ENCODE peak calls at places on chromosome 6, in ten cellular contexts. W is fibroblast of villous mesenchyme; N is stimulated activated CD4-positive, alpha-beta T cell treated with anti-CD3 and anti-CD28 coated beads, Interleukin-1b, Interleukin-23, amount 100 ng/mL, for 48 hours; L is colonic mucosa; O is non-pigmented ciliary epithelial cell; Y is activated B cell treated with CpG ODN at 0.5 μM for 24 hours; P is WTC11; F is GM23248; R is activated gamma-delta T cell treated with Interleukin-2 at 50 U/mL for 16 hours; I is neural crest cell. Z is an unnamed sample.

GRCh38 chr6:14406616-14407343 is 289.2 kb downstream of the CD83 start:
- DNase-seq in Y (no peak), O (no peak), R (no peak), I (no peak), N (no peak), F (no peak), L (no peak), P (no peak), W (no peak), Z (no peak)

GRCh38 chr6:129032602-129033001 is 149.7 kb downstream of the LAMA2 start:
- DNase-seq in R (no peak), F (peak), Y (no peak), O (no peak), P (no peak), N (no peak), W (peak), L (no peak), I (no peak), Z (no peak)

GRCh38 chr6:105596284-105596755 is 193.4 kb upstream of the PREP start:
- DNase-seq in R (no peak), F (peak), N (no peak), I (no peak), O (peak), P (no peak), W (peak), L (no peak), Y (no peak), Z (no peak)

GRCh38 chr6:17879224-17879623 is 108.2 kb downstream of the KIF13A start:
- DNase-seq in P (no peak), I (no peak), L (no peak), F (peak), W (no peak), O (no peak), R (no peak), N (no peak), Y (no peak), Z (no peak)

GRCh38 chr6:7784706-7785105 is 58.8 kb downstream of the BMP6 start:
- DNase-seq in W (no peak), P (no peak), F (no peak), R (no peak), L (no peak), I (no peak), Y (no peak), N (no peak), O (no peak), Z (no peak)

GRCh38 chr6:13397359-13398080 is 69.2 kb upstream of the TBC1D7 start:
- DNase-seq in W (no peak), L (peak), Y (peak), N (no peak), I (no peak), F (no peak), P (no peak), R (no peak), O (no peak), Z (no peak)

GRCh38 chr6:132888701-132889100 is 74.3 kb downstream of the RPS12 start:
- DNase-seq in Y (no peak), L (no peak), R (no peak), O (no peak), F (peak), W (no peak), I (no peak), N (no peak), P (no peak), Z (no peak)

GRCh38 chr6:41626917-41627316 is 11.4 kb upstream of the MDFI start:
- DNase-seq in W (no peak), N (no peak), R (no peak), I (no peak), F (no peak), P (no peak), Y (no peak), L (no peak), O (no peak), Z (no peak)

GRCh38 chr6:130233332-130233731 is 10.6 kb upstream of the SAMD3 start:
- DNase-seq in L (no peak), R (no peak), Y (no peak), W (peak), N (no peak), O (peak), P (no peak), I (no peak), F (peak), Z (no peak)

GRCh38 chr6:145899915-145900569 is 64.1 kb downstream of the SHPRH start:
- DNase-seq in R (no peak), P (no peak), O (no peak), L (no peak), I (no peak), F (no peak), Y (no peak), W (no peak), N (no peak), Z (no peak)

GRCh38 chr6:119966484-119966883 is 616.9 kb upstream of the MAN1A1 start:
- DNase-seq in L (no peak), N (peak), P (peak), F (no peak), W (no peak), O (no peak), R (no peak), Y (no peak), I (no peak), Z (no peak)

GRCh38 chr6:55175778-55176084 is 1.4 kb downstream of the HCRTR2 start:
- DNase-seq in R (no peak), F (no peak), O (no peak), P (no peak), Y (no peak), N (no peak), I (no peak), W (no peak), L (no peak), Z (no peak)

GRCh38 chr6:93437491-93437890 is 18.1 kb upstream of the EPHA7 start:
- DNase-seq in R (no peak), I (no peak), N (no peak), L (no peak), P (no peak), W (no peak), F (no peak), Y (no peak), O (no peak), Z (no peak)

GRCh38 chr6:138052783-138053182 is 54.4 kb downstream of the PERP start:
- DNase-seq in N (no peak), F (no peak), R (no peak), L (no peak), I (no peak), O (no peak), W (no peak), Y (no peak), P (no peak), Z (no peak)

GRCh38 chr6:33317418-33317667 is 201 bp downstream of the ZBTB22 start:
- DNase-seq in L (peak), R (no peak), F (no peak), P (peak), I (no peak), W (no peak), N (no peak), O (no peak), Y (no peak), Z (no peak)

GRCh38 chr6:98037571-98037970 is 754.6 kb upstream of the MMS22L start:
- DNase-seq in N (no peak), L (no peak), Y (no peak), O (no peak), P (no peak), R (no peak), F (peak), I (no peak), W (no peak), Z (no peak)

GRCh38 chr6:157004530-157004929 is 227.4 kb downstream of the ARID1B start:
- DNase-seq in P (no peak), O (no peak), R (no peak), I (no peak), N (no peak), F (no peak), W (no peak), Y (no peak), L (peak), Z (no peak)

GRCh38 chr6:30720738-30721197 is 616 bp downstream of the TUBB start:
- DNase-seq in F (peak), R (peak), P (peak), N (peak), I (peak), L (peak), W (peak), O (no peak), Y (peak), Z (peak)

GRCh38 chr6:135322427-135323201 is 141.5 kb downstream of the MYB start:
- DNase-seq in R (no peak), W (no peak), L (no peak), F (no peak), I (no peak), N (no peak), Y (no peak), P (no peak), O (no peak), Z (no peak)

GRCh38 chr6:30263734-30264133 is 50.5 kb upstream of the TRIM26 start:
- DNase-seq in N (no peak), O (peak), L (no peak), W (peak), P (no peak), F (peak), I (no peak), Y (no peak), R (no peak), Z (no peak)

GRCh38 chr6:72621243-72622093 is at the start of gene KCNQ5:
- DNase-seq in N (peak), P (peak), O (no peak), I (peak), F (peak), W (no peak), L (no peak), Y (peak), R (peak), Z (peak)

GRCh38 chr6:40164345-40164755 is 230.1 kb upstream of the MOCS1 start:
- DNase-seq in Y (no peak), I (no peak), O (no peak), N (no peak), P (peak), L (no peak), R (no peak), F (no peak), W (no peak), Z (no peak)

GRCh38 chr6:116945809-116946208 is 68.8 kb downstream of the RFX6 start:
- DNase-seq in P (no peak), O (no peak), I (no peak), R (no peak), W (peak), N (no peak), F (no peak), L (peak), Y (no peak), Z (no peak)

GRCh38 chr6:139112146-139112545 is 22.7 kb upstream of the HECA start:
- DNase-seq in I (no peak), L (no peak), W (no peak), N (no peak), P (no peak), O (no peak), R (no peak), Y (no peak), F (no peak), Z (no peak)

GRCh38 chr6:134546962-134547645 is 229.2 kb upstream of the SGK1 start:
- DNase-seq in R (no peak), Y (no peak), P (no peak), F (no peak), N (no peak), O (no peak), W (peak), L (no peak), I (no peak), Z (no peak)

GRCh38 chr6:108288742-108289141 is 6.1 kb upstream of the AFG1L start:
- DNase-seq in W (no peak), P (no peak), N (no peak), I (no peak), O (no peak), L (no peak), Y (no peak), F (no peak), R (no peak), Z (no peak)

GRCh38 chr6:111753573-111753972 is 119.7 kb downstream of the FYN start:
- DNase-seq in R (no peak), N (no peak), Y (no peak), F (no peak), L (no peak), I (no peak), W (no peak), P (no peak), O (no peak), Z (no peak)

GRCh38 chr6:16759646-16760535 is 1.4 kb downstream of the ATXN1 start:
- DNase-seq in Y (peak), F (peak), O (no peak), W (peak), L (peak), N (peak), P (peak), R (peak), I (peak), Z (peak)

GRCh38 chr6:170510631-170511030 is 42.5 kb downstream of the PSMB1 start:
- DNase-seq in L (no peak), R (no peak), O (no peak), W (no peak), I (no peak), Y (no peak), F (no peak), N (no peak), P (no peak), Z (no peak)

GRCh38 chr6:105024803-105025202 is 67.9 kb downstream of the LIN28B start:
- DNase-seq in L (no peak), N (no peak), F (peak), Y (no peak), I (no peak), P (no peak), W (peak), O (no peak), R (no peak), Z (no peak)

GRCh38 chr6:32825966-32826365 is 9.2 kb upstream of the HLA-DOB start:
- DNase-seq in L (no peak), P (no peak), W (peak), F (peak), Y (no peak), N (no peak), I (no peak), O (no peak), R (no peak), Z (no peak)

GRCh38 chr6:63352587-63353281 is 33.0 kb upstream of the LGSN start:
- DNase-seq in W (peak), R (no peak), F (peak), P (no peak), O (peak), L (peak), N (no peak), Y (no peak), I (peak), Z (peak)

GRCh38 chr6:818191-818590 is 125.3 kb upstream of the EXOC2 start:
- DNase-seq in F (no peak), O (no peak), N (no peak), P (no peak), I (no peak), R (no peak), L (no peak), Y (no peak), W (no peak), Z (no peak)

GRCh38 chr6:142474446-142475289 is 172.9 kb downstream of the ADGRG6 start:
- DNase-seq in O (peak), F (peak), L (peak), I (peak), Y (no peak), N (no peak), P (peak), R (no peak), W (peak), Z (peak)

GRCh38 chr6:159606786-159607185 is 86.3 kb downstream of the SOD2 start:
- DNase-seq in F (peak), W (peak), O (no peak), Y (no peak), P (no peak), L (no peak), R (no peak), N (no peak), I (no peak), Z (no peak)

GRCh38 chr6:2245954-2246863 is 804 bp upstream of the GMDS start:
- DNase-seq in L (peak), N (peak), R (peak), P (peak), I (no peak), Y (peak), O (no peak), W (peak), F (peak), Z (peak)

GRCh38 chr6:88238065-88238464 is 71.9 kb upstream of the CNR1 start:
- DNase-seq in F (peak), P (peak), Y (no peak), R (no peak), N (no peak), W (peak), I (no peak), L (peak), O (no peak), Z (no peak)

GRCh38 chr6:107264357-107264831 is 149.1 kb upstream of the BEND3 start:
- DNase-seq in N (no peak), Y (no peak), O (peak), W (peak), P (no peak), L (no peak), I (no peak), F (peak), R (no peak), Z (no peak)